ENCODE peak calls at places on chromosomes 7 and 10, in six cellular contexts. P is GM23338, Y is GM23248, N is PC-3, C is MM.1S, F is PC-9. H is an unnamed sample.

GRCh38 chr7:128035712-128036111 is 4.5 kb upstream of the LRRC4 start:
- DNase-seq in P (peak; percentile 72), Y (peak; percentile 33), N (peak; percentile 45), C (peak; percentile 31), F (no peak), H (peak; percentile 65)

GRCh38 chr7:55118426-55118825 is 99.6 kb downstream of the EGFR start:
- DNase-seq in P (no peak), Y (no peak), N (no peak), C (no peak), F (no peak), H (no peak)

GRCh38 chr10:73953665-73954064 is 42.7 kb downstream of the PLAU start:
- DNase-seq in P (no peak), Y (peak; percentile 39), N (no peak), C (no peak), F (no peak), H (no peak)

GRCh38 chr10:90871279-90871760 is 454 bp upstream of the RPP30 start:
- DNase-seq in P (peak; percentile 96), Y (peak; percentile 78), N (no peak), C (peak; percentile 82), F (peak; percentile 26), H (peak; percentile 88)

GRCh38 chr10:126536148-126536547 is 134.3 kb downstream of the C10orf90 start:
- DNase-seq in P (peak; percentile 33), Y (peak; percentile 56), N (no peak), C (no peak), F (no peak), H (peak; percentile 58)

GRCh38 chr7:95636140-95636539 is 39.8 kb upstream of the PDK4 start:
- DNase-seq in P (peak; percentile 6), Y (peak; percentile 58), N (peak; percentile 44), C (no peak), F (no peak), H (no peak)

GRCh38 chr10:71631007-71631859 is 88.3 kb downstream of the C10orf105 start:
- DNase-seq in P (peak; percentile 72), Y (no peak), N (no peak), C (no peak), F (no peak), H (peak; percentile 87)

GRCh38 chr10:117455346-117455745 is 80.1 kb upstream of the PDZD8 start:
- DNase-seq in P (no peak), Y (no peak), N (no peak), C (no peak), F (no peak), H (no peak)

GRCh38 chr10:130254168-130255061 is 118.2 kb downstream of the GLRX3 start:
- DNase-seq in P (no peak), Y (no peak), N (no peak), C (no peak), F (no peak), H (no peak)

GRCh38 chr10:93535293-93535692 is 31.2 kb upstream of the FFAR4 start:
- DNase-seq in P (peak; percentile 59), Y (no peak), N (no peak), C (no peak), F (no peak), H (peak; percentile 17)

DNA sequence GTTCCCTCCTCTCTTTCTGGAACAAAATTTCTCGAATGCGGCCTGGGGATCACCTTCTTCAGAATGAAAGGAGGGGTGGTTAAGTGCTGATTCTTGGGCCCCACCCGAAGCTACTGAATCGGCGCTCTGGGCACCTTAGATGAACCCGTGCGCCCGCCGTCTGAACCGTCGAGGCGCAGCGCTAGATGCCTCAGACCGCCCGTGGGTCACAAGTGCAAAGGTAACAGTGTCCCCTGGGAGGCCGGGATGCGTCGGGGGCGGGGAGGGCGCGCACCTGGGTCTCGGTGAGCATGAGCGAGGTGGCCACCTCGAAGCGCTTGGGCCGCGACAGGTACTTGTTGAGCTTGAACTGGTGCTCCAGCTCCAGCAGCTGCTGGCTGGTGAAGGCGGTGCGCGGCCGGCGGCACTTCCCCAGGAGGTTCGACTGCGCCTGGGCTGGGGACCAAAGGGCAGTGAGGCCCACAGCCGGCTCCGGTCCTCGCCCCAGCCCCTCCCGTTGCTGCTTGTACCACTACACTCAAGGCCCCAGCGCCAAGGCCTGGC is 4.2 kb downstream of the MNX1 start:
- DNase-seq in P (peak; percentile 67), Y (no peak), N (no peak), C (no peak), F (no peak), H (peak; percentile 42)
- TF ChIP-seq EZH2 in P (peak; percentile 79), Y (peak; percentile 42), N (no peak), C (no peak), F (no peak), H (peak; percentile 98)

GRCh38 chr10:61941202-61941651 is 39.7 kb downstream of the ARID5B start:
- DNase-seq in P (no peak), Y (no peak), N (no peak), C (no peak), F (no peak), H (no peak)

GRCh38 chr10:61937631-61938284 is 36.3 kb downstream of the ARID5B start:
- DNase-seq in P (no peak), Y (peak; percentile 86), N (peak; percentile 100), C (peak; percentile 88), F (peak; percentile 33), H (no peak)

GRCh38 chr10:61936770-61937169 is 35.3 kb downstream of the ARID5B start:
- DNase-seq in P (no peak), Y (no peak), N (no peak), C (no peak), F (no peak), H (no peak)

GRCh38 chr10:61942997-61943457 is 41.5 kb downstream of the ARID5B start:
- DNase-seq in P (no peak), Y (peak; percentile 62), N (no peak), C (no peak), F (no peak), H (no peak)

GRCh38 chr10:61939575-61940301 is 38.2 kb downstream of the ARID5B start:
- DNase-seq in P (no peak), Y (peak; percentile 89), N (peak; percentile 100), C (no peak), F (no peak), H (no peak)
- H3F3A ChIP-seq in P (no peaks in the 10 kb centered on the region), Y (peaks cover 56% of the 10 kb centered on the region), N (peaks cover 55% of the 10 kb centered on the region), C (peaks cover 34% of the 10 kb centered on the region), F (peaks cover 51% of the 10 kb centered on the region), H (no peaks in the 10 kb centered on the region)

GRCh38 chr10:46546591-46547330 is 9.7 kb downstream of the GPRIN2 start:
- DNase-seq in P (no peak), Y (no peak), N (peak; percentile 63), C (no peak), F (no peak), H (no peak)
- TF ChIP-seq EZH2 in P (no peak), Y (no peak), N (no peak), C (no peak), F (no peak), H (no peak)

GRCh38 chr10:16116404-16117304 is 256.3 kb upstream of the MINDY3 start:
- DNase-seq in P (peak; percentile 77), Y (peak; percentile 61), N (peak; percentile 23), C (peak; percentile 22), F (peak; percentile 1), H (peak; percentile 32)
- H3F3A ChIP-seq in P (no peaks in the 10 kb centered on the region), Y (no peaks in the 10 kb centered on the region), N (no peaks in the 10 kb centered on the region), C (no peaks in the 10 kb centered on the region), F (no peaks in the 10 kb centered on the region), H (no peaks in the 10 kb centered on the region)

GRCh38 chr7:157020514-157021070 is 10.1 kb upstream of the MNX1 start:
- DNase-seq in P (peak; percentile 56), Y (no peak), N (no peak), C (no peak), F (no peak), H (peak; percentile 57)
- TF ChIP-seq EZH2 in P (peak; percentile 91), Y (no peak), N (peak; percentile 3), C (no peak), F (no peak), H (peak; percentile 88)

DNA sequence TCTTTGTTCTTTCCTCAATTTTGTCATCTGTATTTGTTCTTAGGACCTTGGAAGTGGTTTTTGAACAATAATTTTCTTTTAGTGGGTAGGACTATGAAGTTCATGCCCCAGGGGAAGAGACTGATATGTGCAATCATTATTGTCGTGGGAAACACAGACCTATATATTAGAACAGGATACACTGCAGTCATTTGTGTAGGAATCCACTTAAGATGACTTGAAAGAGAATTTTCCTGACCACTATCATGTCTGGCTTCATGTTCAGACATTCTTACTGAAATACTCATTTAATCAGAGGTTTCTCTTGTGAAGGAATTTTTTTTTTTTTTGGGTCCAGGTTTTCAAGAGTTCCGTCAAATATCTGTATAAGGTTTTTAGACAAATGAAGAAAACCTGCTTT is 163.6 kb downstream of the SUGCT start:
- DNase-seq in P (no peak), Y (peak; percentile 60), N (no peak), C (no peak), F (no peak), H (no peak)
- H3F3A ChIP-seq in P (no peaks in the 10 kb centered on the region), Y (peaks cover 12% of the 10 kb centered on the region), N (no peaks in the 10 kb centered on the region), C (no peaks in the 10 kb centered on the region), F (no peaks in the 10 kb centered on the region), H (no peaks in the 10 kb centered on the region)

DNA sequence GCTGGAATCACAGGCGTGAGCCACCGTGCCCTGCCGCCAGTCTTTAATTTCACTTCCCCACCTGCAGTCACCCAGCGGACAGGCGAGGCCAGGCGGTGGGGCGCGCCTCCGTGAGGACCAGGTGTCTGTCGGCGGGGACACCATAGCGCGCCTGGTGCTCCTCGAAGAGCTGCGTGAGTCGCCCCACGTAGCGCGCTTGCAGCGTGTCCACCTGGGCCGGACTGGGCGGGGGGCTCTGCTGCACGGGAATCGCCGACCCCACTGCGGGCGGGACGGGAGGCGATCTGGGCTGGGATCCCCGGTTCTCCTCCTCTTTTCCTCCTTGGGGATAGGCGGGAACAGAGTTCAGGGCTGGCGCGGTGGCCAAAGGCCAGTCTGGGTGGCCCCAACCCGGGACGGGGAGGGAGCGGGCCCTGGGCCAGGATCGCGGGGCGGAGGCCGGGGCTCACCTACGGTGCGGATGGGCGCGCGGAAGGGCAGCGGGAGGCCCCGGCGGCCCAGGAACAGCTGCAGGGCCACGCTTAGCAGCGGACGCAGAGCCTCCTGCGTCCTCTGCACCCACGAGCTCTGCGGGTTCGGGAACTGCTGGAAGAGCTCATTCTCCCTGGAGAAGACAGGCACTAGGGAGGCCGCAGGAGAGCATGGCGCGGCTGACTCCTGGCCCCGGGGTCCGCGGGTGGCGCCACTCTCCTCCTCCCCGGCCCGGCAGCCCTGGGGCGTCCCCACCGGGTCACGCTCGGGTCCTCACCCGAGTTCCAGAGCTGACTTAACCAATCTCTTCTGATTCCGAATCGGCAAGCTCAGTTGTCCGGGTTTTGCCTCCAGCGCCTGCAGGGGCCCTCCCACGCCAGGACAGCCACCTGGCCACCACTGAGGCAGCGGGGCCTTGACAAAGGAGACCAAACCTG is 1.1 kb upstream of the MOGAT3 start:
- DNase-seq in P (peak; percentile 64), Y (peak; percentile 28), N (no peak), C (no peak), F (no peak), H (peak; percentile 40)
- TF ChIP-seq EZH2 in P (no peak), Y (peak; percentile 36), N (no peak), C (no peak), F (no peak), H (peak; percentile 86)

DNA sequence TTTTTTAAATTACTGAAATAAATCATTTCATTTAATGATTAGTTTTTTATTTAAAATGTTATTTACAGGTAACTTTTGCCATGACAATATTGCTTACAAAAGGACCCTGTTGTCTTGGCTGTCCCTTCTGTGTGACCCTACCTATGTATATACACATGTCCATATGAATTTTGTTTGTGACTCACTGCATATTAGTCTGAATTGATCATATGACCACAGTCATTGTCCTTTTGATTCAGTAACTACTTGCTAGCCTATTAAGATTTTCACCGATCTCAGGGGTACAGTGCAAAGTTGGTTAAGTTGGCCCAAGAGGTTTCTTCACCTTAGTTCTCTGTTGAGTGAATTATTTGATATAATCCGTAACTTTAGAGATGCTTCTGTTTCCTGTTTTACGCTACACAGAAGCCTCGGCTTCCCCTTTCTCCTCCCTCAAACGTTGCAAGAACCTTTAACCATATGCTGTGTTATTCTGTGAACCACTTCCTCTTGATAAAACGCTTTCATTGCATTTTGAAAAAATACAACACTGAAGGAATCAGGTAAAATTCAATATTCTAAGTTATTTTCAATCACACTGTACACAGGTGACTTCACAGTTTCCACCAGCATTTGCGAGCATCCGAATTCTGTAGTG is 43.9 kb downstream of the APBB1IP start:
- DNase-seq in P (no peak), Y (no peak), N (no peak), C (no peak), F (no peak), H (no peak)
- H3F3A ChIP-seq in P (no peaks in the 10 kb centered on the region), Y (peaks cover 17% of the 10 kb centered on the region), N (no peaks in the 10 kb centered on the region), C (no peaks in the 10 kb centered on the region), F (no peaks in the 10 kb centered on the region), H (no peaks in the 10 kb centered on the region)

H was measured in neural progenitor cell.